ENCODE peak calls at places on chromosomes 4 and X, in four cellular contexts. W, G, Y and E are unnamed samples.

GRCh38 chr4:135249006-135249405 is 1047.4 kb upstream of the PABPC4L start:
- DNase-seq in Y (no peak), G (peak), W (no peak), E (no peak)

GRCh38 chrX:136752796-136753195 is 27.9 kb downstream of the ARHGEF6 start:
- DNase-seq in G (no peak), W (no peak), Y (no peak), E (no peak)

GRCh38 chr4:155758500-155759371 is at the start of gene GUCY1B1:
- DNase-seq in Y (peak), W (peak), G (peak), E (peak)

GRCh38 chr4:1693131-1693896 is 9.2 kb upstream of the FAM53A start:
- DNase-seq in Y (peak), W (peak), G (peak), E (peak)

GRCh38 chrX:151398346-151398745 is 1.3 kb downstream of the VMA21 start:
- DNase-seq in Y (no peak), G (no peak), W (no peak), E (no peak)

GRCh38 chrX:128020701-128021100 is 31.5 kb downstream of the ACTRT1 start:
- DNase-seq in Y (peak), W (no peak), G (no peak), E (no peak)

GRCh38 chr4:159117968-159118367 is 15.1 kb downstream of the RAPGEF2 start:
- DNase-seq in W (no peak), G (no peak), Y (no peak), E (no peak)

GRCh38 chr4:177271091-177271490 is 38.6 kb upstream of the NEIL3 start:
- DNase-seq in G (no peak), Y (no peak), W (no peak), E (no peak)

GRCh38 chr4:184798504-184798903 is 27.3 kb downstream of the ACSL1 start:
- DNase-seq in Y (no peak), G (no peak), W (no peak), E (no peak)

GRCh38 chr4:73709461-73710033 is 30.8 kb upstream of the CXCL8 start:
- DNase-seq in W (no peak), G (no peak), Y (no peak), E (no peak)

GRCh38 chrX:94662665-94663064 is 988.7 kb downstream of the FAM133A start:
- DNase-seq in W (no peak), G (no peak), Y (peak), E (no peak)

GRCh38 chr4:24999392-25000104 is 31.2 kb downstream of the LGI2 start:
- DNase-seq in W (no peak), G (peak), Y (no peak), E (no peak)

GRCh38 chr4:99668472-99668871 is 10.8 kb upstream of the C4orf54 start:
- DNase-seq in Y (no peak), W (no peak), G (no peak), E (no peak)

GRCh38 chr4:78059524-78059889 is 2.4 kb downstream of the FRAS1 start:
- DNase-seq in W (no peak), G (peak), Y (peak), E (peak)

GRCh38 chr4:41693629-41694028 is 54.9 kb downstream of the PHOX2B start:
- DNase-seq in W (no peak), G (peak), Y (peak), E (peak)

GRCh38 chrX:2584216-2584615 is 83.4 kb upstream of the DHRSX start:
- DNase-seq in Y (no peak), G (peak), W (no peak), E (peak)

GRCh38 chr4:165785337-165785736 is 87.7 kb upstream of the TLL1 start:
- DNase-seq in W (no peak), G (no peak), Y (no peak), E (no peak)

GRCh38 chr4:94849901-94850300 is 92.1 kb downstream of the BMPR1B start:
- DNase-seq in G (no peak), W (no peak), Y (no peak), E (no peak)

GRCh38 chr4:138555584-138555983 is 313.4 kb upstream of the SLC7A11 start:
- DNase-seq in G (peak), W (no peak), Y (peak), E (no peak)

GRCh38 chr4:97656034-97656720 is 487.1 kb downstream of the STPG2 start:
- DNase-seq in Y (peak), W (no peak), G (no peak), E (no peak)

GRCh38 chr4:12852338-12853307 is 631.5 kb downstream of the RAB28 start:
- DNase-seq in G (peak), W (peak), Y (peak), E (peak)

GRCh38 chr4:7781361-7781760 is 158.3 kb downstream of the AFAP1 start:
- DNase-seq in G (no peak), Y (no peak), W (no peak), E (no peak)

GRCh38 chrX:3516051-3516541 is 169.6 kb upstream of the MXRA5 start:
- DNase-seq in Y (peak), G (no peak), W (no peak), E (no peak)

GRCh38 chrX:24777660-24778059 is 83.9 kb downstream of the POLA1 start:
- DNase-seq in Y (no peak), G (no peak), W (peak), E (peak)

GRCh38 chr4:100288167-100288566 is 97.9 kb upstream of the DDIT4L start:
- DNase-seq in W (no peak), G (no peak), Y (peak), E (no peak)

GRCh38 chr4:26877946-26878345 is 17.3 kb downstream of the STIM2 start:
- DNase-seq in G (no peak), W (no peak), Y (no peak), E (no peak)

GRCh38 chr4:23962462-23962861 is 72.6 kb upstream of the PPARGC1A start:
- DNase-seq in W (no peak), Y (no peak), G (no peak), E (no peak)

GRCh38 chr4:175109933-175110332 is 191.8 kb downstream of the ADAM29 start:
- DNase-seq in G (peak), Y (no peak), W (no peak), E (no peak)

GRCh38 chr4:105605493-105605892 is 53.1 kb downstream of the ARHGEF38 start:
- DNase-seq in G (no peak), Y (peak), W (peak), E (no peak)

GRCh38 chr4:40980318-40980883 is 230.6 kb downstream of the NSUN7 start:
- DNase-seq in G (peak), W (no peak), Y (peak), E (peak)

GRCh38 chr4:109005523-109005922 is 242.7 kb upstream of the ETNPPL start:
- DNase-seq in G (no peak), W (no peak), Y (peak), E (no peak)

GRCh38 chr4:100805547-100805946 is 287.7 kb upstream of the EMCN start:
- DNase-seq in G (peak), Y (no peak), W (no peak), E (no peak)

GRCh38 chrX:24153175-24153795 is 3.8 kb downstream of the ZFX start:
- DNase-seq in Y (peak), G (peak), W (no peak), E (no peak)

GRCh38 chr4:24808261-24808660 is 12.9 kb downstream of the SOD3 start:
- DNase-seq in Y (no peak), W (no peak), G (no peak), E (no peak)

DNA sequence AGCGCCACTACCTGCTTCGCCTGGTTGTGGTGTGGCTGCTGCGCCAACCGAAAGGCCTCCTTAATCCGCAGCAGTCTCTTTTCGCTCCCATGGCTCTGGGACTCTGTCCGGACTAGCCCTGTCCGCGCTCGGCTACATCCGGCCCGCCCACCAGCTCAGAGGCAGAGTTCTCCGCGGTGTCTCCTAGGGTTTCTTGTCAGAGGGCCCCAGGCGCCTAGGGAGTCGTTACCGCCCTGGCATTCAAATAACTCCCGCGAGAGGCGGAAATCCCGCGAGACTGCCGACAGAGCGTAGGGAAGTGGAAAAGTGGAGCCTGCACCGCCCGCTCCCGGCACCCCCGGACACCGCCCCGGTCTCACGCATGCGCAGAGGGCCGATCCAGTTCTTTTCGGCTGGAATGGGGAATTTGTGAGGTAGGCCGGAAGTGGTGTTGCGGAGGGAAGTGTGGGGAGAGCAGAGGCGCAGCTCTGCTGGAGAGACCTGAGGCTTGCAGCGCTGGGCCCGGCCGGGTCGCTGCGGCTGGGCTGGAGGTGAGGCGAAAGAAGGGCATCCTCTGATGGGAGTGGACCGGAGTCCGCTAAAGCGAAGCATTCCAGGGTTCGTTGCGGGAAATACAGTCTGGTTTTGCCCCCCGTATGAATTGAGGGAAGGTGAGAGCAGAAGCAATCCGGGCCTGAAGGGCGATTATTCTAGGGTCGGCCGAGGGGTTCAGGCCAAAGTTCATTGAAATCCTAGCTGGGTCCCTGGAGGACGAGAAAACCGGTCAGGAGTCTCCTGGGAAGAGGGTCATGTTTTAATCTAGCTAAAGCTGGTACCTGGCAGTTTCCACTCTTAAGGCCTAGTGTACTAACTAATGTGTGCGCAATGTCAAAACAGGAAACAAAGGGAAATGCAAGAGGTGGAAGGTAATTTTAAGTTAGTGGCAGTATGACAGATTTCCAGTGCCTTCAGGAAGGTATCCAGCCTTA is at the start of gene FAM200B:
- DNase-seq in Y (peak), W (peak), G (peak), E (peak)
- TF ChIP-seq CTCF in Y (no peak), W (no peak), G (peak), E (no peak)

GRCh38 chrX:67555578-67556203 is 11.9 kb downstream of the AR start:
- DNase-seq in Y (peak), W (no peak), G (peak), E (no peak)
- TF ChIP-seq CTCF in Y (peak), W (peak), G (peak), E (peak)

GRCh38 chr4:168183717-168184571 is 91.6 kb downstream of the ANXA10 start:
- DNase-seq in W (peak), G (peak), Y (peak), E (peak)
- TF ChIP-seq CTCF in W (peak), G (peak), Y (peak), E (no peak)

DNA sequence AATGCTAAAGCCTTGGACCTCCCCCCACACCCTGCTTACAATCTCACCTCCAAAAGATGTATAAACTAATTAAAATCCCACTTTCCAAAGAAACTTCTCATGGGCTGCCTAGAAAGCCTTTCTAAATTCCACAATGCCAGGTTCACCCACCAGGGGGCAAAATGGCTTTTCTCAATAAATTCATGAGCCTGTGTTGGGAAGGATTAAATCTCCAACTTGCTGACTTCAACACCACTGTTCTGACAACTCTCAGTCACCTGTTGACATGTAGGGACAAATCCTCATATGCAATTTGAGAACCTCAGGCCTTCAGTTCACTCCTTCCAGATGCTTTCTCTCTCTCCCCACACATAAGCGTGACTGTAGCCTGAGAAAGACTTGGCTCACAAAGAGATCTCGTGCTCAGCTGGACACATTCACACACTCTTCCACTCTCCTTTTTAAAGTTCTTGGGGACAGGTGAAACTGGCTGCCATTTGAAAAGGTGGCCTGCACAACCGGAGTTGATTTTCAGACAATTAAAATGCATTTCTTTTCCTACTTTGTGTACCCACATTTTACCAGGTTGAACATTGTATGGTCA is 88.6 kb upstream of the PRPS2 start:
- DNase-seq in Y (peak), W (no peak), G (peak), E (no peak)
- TF ChIP-seq CTCF in Y (peak), W (peak), G (peak), E (no peak)